ENCODE peak calls at places on chromosomes 7 and 10, in four cellular contexts. F, X, J and L are unnamed samples.
A peak's percentile ranks its signal among the peaks of the same experiment; 100 is the strongest.

GRCh38 chr10:77983384-77984341 is 45.7 kb downstream of the POLR3A start:
- DNase-seq in J (no peak), X (no peak), F (no peak), L (no peak)

GRCh38 chr7:1076184-1077072 is 11.5 kb upstream of the GPER1 start:
- DNase-seq in J (peak; percentile 64), X (no peak), F (no peak), L (no peak)

GRCh38 chr7:116552616-116553015 is 27.8 kb downstream of the CAV1 start:
- DNase-seq in X (peak; percentile 8), J (no peak), F (no peak), L (no peak)

GRCh38 chr7:114423218-114423496 is 8.5 kb downstream of the FOXP2 start:
- DNase-seq in J (no peak), X (no peak), F (no peak), L (no peak)

GRCh38 chr7:8113184-8113583 is 144.6 kb downstream of the GLCCI1 start:
- DNase-seq in F (no peak), J (no peak), X (no peak), L (no peak)

GRCh38 chr7:130831817-130832481 is 97.9 kb upstream of the KLF14 start:
- DNase-seq in X (peak; percentile 41), F (peak; percentile 32), J (no peak), L (no peak)

GRCh38 chr7:98923512-98923911 is 45.2 kb downstream of the TRRAP start:
- DNase-seq in F (no peak), X (no peak), J (no peak), L (no peak)

GRCh38 chr10:23408330-23408976 is 30.4 kb upstream of the OTUD1 start:
- DNase-seq in X (no peak), J (no peak), F (no peak), L (no peak)

GRCh38 chr10:4812952-4813351 is 13.1 kb upstream of the AKR1E2 start:
- DNase-seq in F (peak; percentile 58), X (peak; percentile 36), J (no peak), L (peak; percentile 97)

GRCh38 chr10:87064651-87065050 is 30.0 kb downstream of the GLUD1 start:
- DNase-seq in F (no peak), X (no peak), J (no peak), L (no peak)
- H3K36me3 ChIP-seq in F (peaks cover 87% of the 10 kb centered on the region), X (peaks cover 44% of the 10 kb centered on the region), J (no peaks in the 10 kb centered on the region), L (no peaks in the 10 kb centered on the region)

GRCh38 chr10:124385627-124386185 is 33.0 kb downstream of the OAT start:
- DNase-seq in F (no peak), J (no peak), X (no peak), L (no peak)

GRCh38 chr10:124384591-124385190 is 34.0 kb downstream of the OAT start:
- DNase-seq in F (no peak), X (no peak), J (no peak), L (no peak)

GRCh38 chr10:124386186-124387077 is 32.3 kb downstream of the OAT start:
- DNase-seq in X (no peak), F (no peak), J (no peak), L (no peak)

GRCh38 chr10:124383496-124383895 is 35.2 kb downstream of the OAT start:
- DNase-seq in X (no peak), J (no peak), F (no peak), L (no peak)

GRCh38 chr10:124384142-124384541 is 34.6 kb downstream of the OAT start:
- DNase-seq in X (no peak), F (no peak), J (no peak), L (no peak)
- TF ChIP-seq CTCF in X (peak; percentile 7), F (no peak), J (no peak), L (no peak)

GRCh38 chr7:155136619-155137243 is 66.6 kb downstream of the HTR5A start:
- DNase-seq in J (no peak), F (no peak), X (no peak), L (no peak)
- H3K36me3 ChIP-seq in J (no peaks in the 10 kb centered on the region), F (no peaks in the 10 kb centered on the region), X (no peaks in the 10 kb centered on the region), L (no peaks in the 10 kb centered on the region)

GRCh38 chr10:44994752-44995530 is 5.8 kb upstream of the ZNF22 start:
- DNase-seq in J (peak; percentile 36), F (no peak), X (no peak), L (no peak)

GRCh38 chr10:44992070-44992731 is 8.5 kb upstream of the ZNF22 start:
- DNase-seq in F (no peak), X (no peak), J (peak; percentile 51), L (no peak)

GRCh38 chr10:44992732-44993225 is 7.9 kb upstream of the ZNF22 start:
- DNase-seq in F (no peak), X (no peak), J (no peak), L (no peak)

GRCh38 chr10:44993922-44994751 is 6.6 kb upstream of the ZNF22 start:
- DNase-seq in F (peak; percentile 52), X (no peak), J (no peak), L (no peak)

GRCh38 chr10:44993226-44993921 is 7.3 kb upstream of the ZNF22 start:
- DNase-seq in F (no peak), X (no peak), J (peak; percentile 26), L (no peak)
- TF ChIP-seq CTCF in F (no peak), X (no peak), J (no peak), L (no peak)

DNA sequence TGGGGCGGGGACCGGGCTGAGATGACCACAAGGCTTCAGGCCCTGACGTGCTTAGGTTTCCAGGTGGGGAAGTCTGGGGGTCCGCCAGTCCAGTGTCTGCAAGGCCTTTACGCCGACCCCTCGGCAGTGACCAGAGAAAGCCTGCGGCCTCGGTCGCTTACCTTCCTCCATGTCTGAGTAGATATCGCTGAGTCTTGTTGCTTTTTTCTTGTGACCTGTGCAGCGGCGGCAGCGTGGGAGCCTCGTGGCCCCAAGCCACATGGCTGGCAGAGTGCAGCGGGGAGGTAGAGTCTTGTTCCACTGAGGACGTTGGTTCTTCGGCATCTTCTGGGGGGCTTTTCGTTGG is 329 bp downstream of the NOLC1 start:
- DNase-seq in J (no peak), F (no peak), X (no peak), L (no peak)
- H3K36me3 ChIP-seq in J (no peaks in the 10 kb centered on the region), F (peaks cover 51% of the 10 kb centered on the region), X (peaks cover 37% of the 10 kb centered on the region), L (peaks cover 4% of the 10 kb centered on the region)

GRCh38 chr10:72254891-72255568 is 18.7 kb upstream of the DDIT4 start:
- DNase-seq in X (no peak), F (no peak), J (peak; percentile 90), L (no peak)
- TF ChIP-seq CTCF in X (no peak), F (peak; percentile 51), J (no peak), L (no peak)